ENCODE peak calls at places on chromosomes 5 and 9, in six cellular contexts. U is sigmoid colon, I is K562, M is A549, L is stomach, W is transverse colon. C is an unnamed sample.

GRCh38 chr5:35513612-35514011 is 104.1 kb upstream of the SPEF2 start:
- DNase-seq in L (no peak), U (no peak), M (no peak), I (no peak), W (no peak), C (no peak)

GRCh38 chr5:139967353-139967752 is 75.7 kb downstream of the NRG2 start:
- DNase-seq in M (no peak), L (no peak), U (no peak), I (no peak), W (no peak), C (no peak)

GRCh38 chr5:1140188-1140817 is 28.4 kb upstream of the SLC12A7 start:
- DNase-seq in L (peak; percentile 89), U (peak; percentile 88), M (peak; percentile 67), I (peak; percentile 93), W (peak; percentile 89), C (no peak)

GRCh38 chr5:765948-766631 is 18.4 kb downstream of the ZDHHC11B start:
- DNase-seq in L (no peak), I (no peak), U (no peak), W (no peak), M (no peak), C (peak; percentile 64)

GRCh38 chr5:159903134-159903533 is 13.1 kb upstream of the ADRA1B start:
- DNase-seq in M (no peak), U (no peak), I (no peak), W (no peak), L (no peak), C (no peak)

GRCh38 chr9:108743901-108744371 is 111.8 kb downstream of the ACTL7B start:
- DNase-seq in M (peak; percentile 16), I (no peak), L (no peak), U (no peak), W (no peak), C (no peak)

GRCh38 chr5:39394946-39395345 is 29.8 kb downstream of the DAB2 start:
- DNase-seq in W (no peak), I (no peak), M (no peak), L (no peak), U (no peak), C (no peak)

GRCh38 chr5:43616535-43616934 is 13.6 kb downstream of the NNT start:
- DNase-seq in I (no peak), M (no peak), W (no peak), L (no peak), U (no peak), C (no peak)

GRCh38 chr5:179836225-179837019 is 15.7 kb downstream of the SQSTM1 start:
- DNase-seq in I (no peak), U (peak; percentile 77), W (no peak), L (no peak), M (no peak), C (no peak)

GRCh38 chr9:18478517-18479361 is 4.8 kb downstream of the ADAMTSL1 start:
- DNase-seq in W (no peak), U (no peak), I (no peak), L (no peak), M (no peak), C (no peak)

GRCh38 chr9:89497181-89497963 is 541 bp downstream of the SEMA4D start:
- DNase-seq in I (peak; percentile 12), M (no peak), L (peak; percentile 52), U (no peak), W (peak; percentile 68), C (no peak)

GRCh38 chr5:61910771-61911170 is 395.2 kb upstream of the KIF2A start:
- DNase-seq in M (no peak), L (no peak), U (no peak), I (no peak), W (no peak), C (no peak)

GRCh38 chr9:104682642-104683041 is 11.7 kb upstream of the OR13D1 start:
- DNase-seq in L (no peak), W (no peak), M (peak; percentile 68), U (no peak), I (peak; percentile 16), C (no peak)

GRCh38 chr5:124683917-124684555 is 62.4 kb downstream of the ZNF608 start:
- DNase-seq in U (no peak), I (no peak), M (peak; percentile 16), W (no peak), L (no peak), C (no peak)

GRCh38 chr9:13513262-13513661 is 233.8 kb upstream of the MPDZ start:
- DNase-seq in M (no peak), L (no peak), I (no peak), W (no peak), U (no peak), C (no peak)

GRCh38 chr5:95113489-95113888 is 171.4 kb downstream of the MCTP1 start:
- DNase-seq in I (no peak), M (no peak), U (no peak), L (no peak), W (no peak), C (no peak)

GRCh38 chr5:179793470-179794139 is at the start of gene LTC4S:
- DNase-seq in U (peak; percentile 90), W (peak; percentile 65), M (no peak), L (peak; percentile 71), I (no peak), C (peak; percentile 90)

GRCh38 chr9:112380102-112380581 is at the start of gene HSDL2:
- DNase-seq in L (peak; percentile 52), I (peak; percentile 19), U (peak; percentile 82), W (peak; percentile 60), M (no peak), C (no peak)

GRCh38 chr5:153937661-153938060 is 101.0 kb downstream of the FAM114A2 start:
- DNase-seq in U (no peak), L (no peak), W (no peak), M (no peak), I (no peak), C (no peak)

GRCh38 chr5:40480392-40480791 is 199.3 kb upstream of the PTGER4 start:
- DNase-seq in U (no peak), I (no peak), M (no peak), L (no peak), W (no peak), C (no peak)

GRCh38 chr5:165057156-165057555 is 1551.7 kb downstream of the MAT2B start:
- DNase-seq in M (no peak), W (no peak), L (no peak), U (no peak), I (no peak), C (no peak)

GRCh38 chr5:142404046-142404477 is 79.2 kb upstream of the SPRY4 start:
- DNase-seq in M (no peak), I (no peak), U (no peak), W (no peak), L (no peak), C (no peak)

GRCh38 chr5:109775130-109775529 is 85.4 kb downstream of the MAN2A1 start:
- DNase-seq in M (no peak), U (no peak), W (no peak), I (no peak), L (no peak), C (no peak)

GRCh38 chr5:109784687-109785086 is 95.0 kb downstream of the MAN2A1 start:
- DNase-seq in L (no peak), U (no peak), M (no peak), W (no peak), I (no peak), C (no peak)

DNA sequence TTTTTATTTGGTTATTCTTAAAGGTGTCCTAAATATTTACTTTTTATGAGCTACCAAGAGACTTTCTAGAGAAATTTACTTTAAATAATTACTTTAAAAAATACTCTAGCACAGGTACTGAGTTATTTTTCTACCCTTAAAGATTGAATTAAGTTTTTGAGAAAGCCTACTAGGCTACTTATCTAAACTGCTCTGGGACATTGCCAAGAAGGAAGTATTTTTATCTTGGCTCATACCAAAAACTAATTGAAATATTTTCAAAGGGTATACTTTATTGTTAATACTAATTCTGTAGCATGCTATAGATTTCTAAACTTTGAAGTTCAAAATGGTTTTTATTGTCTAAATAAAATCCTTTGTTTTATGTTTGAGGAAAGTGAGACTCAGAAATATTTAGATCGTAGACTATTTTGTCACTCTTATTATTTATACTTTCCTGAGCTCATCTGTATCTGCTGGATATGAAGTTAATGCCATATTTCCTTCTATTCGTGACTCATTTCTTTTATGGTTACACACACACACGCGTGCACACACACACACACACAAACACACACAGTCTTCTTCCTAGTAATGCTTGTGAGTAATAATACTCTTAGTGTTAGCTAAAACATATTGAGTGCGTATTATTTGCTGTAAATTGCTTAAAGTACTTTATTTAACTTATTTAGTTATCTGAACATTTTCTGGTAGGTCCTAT is 89.5 kb downstream of the MAN2A1 start:
- DNase-seq in L (no peak), M (no peak), U (no peak), I (no peak), W (no peak), C (no peak)
- H3K9me3 ChIP-seq in L (no peaks in the 10 kb centered on the region), M (no peaks in the 10 kb centered on the region), U (no peaks in the 10 kb centered on the region), I (no peaks in the 10 kb centered on the region), W (no peaks in the 10 kb centered on the region), C (no peaks in the 10 kb centered on the region)

DNA sequence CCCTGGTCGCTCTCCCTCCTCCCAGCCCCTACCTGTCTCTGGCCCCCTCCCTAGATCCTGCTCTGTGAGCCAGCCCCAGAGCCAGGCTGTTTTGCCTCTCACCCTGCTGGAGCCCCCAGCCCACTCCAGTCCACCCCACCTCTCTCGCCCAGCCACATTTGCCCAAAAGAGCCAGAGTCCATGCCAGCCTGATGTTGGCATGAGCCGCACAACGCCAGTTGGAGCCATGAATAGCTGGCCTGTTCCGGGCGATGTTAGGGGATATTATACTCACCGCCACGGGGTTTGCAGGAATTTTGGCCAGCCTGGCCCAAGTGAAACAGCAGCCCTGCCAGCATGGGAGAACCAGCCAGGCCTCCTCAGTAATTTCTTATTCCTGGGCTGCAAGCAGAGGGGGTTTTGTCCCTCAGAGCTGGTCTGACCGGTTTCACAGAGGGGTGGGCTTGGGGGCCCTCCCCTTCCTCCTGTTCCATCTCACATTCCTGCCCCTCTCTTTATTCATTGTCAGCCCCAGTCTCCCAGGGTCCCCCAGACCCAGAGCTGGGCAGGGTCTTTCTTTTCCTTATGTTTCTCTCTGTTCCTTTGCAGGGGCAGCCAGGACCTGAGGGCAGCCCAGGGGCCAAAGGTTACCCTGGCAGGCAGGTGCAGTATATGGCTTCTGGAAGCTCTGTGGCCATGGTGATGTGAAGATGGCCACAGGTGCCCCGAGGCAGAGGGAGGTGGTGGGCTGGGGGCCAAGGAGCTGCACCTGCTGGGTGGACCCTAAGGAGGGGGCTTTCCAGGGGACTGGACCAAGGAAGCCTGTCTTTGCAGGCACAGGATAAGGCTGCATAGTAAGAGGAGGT is 50.1 kb downstream of the COL27A1 start:
- DNase-seq in M (no peak), I (no peak), L (no peak), U (no peak), W (no peak), C (no peak)
- H3K27ac ChIP-seq in M (no peak overlapping the region), I (no peak overlapping the region), L (no peak overlapping the region), U (no peak overlapping the region), W (no peak overlapping the region), C (no peak overlapping the region)

GRCh38 chr5:109455598-109456096 is 45.9 kb upstream of the PJA2 start:
- DNase-seq in L (no peak), U (no peak), M (peak; percentile 66), W (peak; percentile 11), I (no peak), C (no peak)
- TF ChIP-seq EP300 in L (no peak), U (peak; percentile 47), M (no peak), W (no peak), I (no peak), C (peak; percentile 49)

DNA sequence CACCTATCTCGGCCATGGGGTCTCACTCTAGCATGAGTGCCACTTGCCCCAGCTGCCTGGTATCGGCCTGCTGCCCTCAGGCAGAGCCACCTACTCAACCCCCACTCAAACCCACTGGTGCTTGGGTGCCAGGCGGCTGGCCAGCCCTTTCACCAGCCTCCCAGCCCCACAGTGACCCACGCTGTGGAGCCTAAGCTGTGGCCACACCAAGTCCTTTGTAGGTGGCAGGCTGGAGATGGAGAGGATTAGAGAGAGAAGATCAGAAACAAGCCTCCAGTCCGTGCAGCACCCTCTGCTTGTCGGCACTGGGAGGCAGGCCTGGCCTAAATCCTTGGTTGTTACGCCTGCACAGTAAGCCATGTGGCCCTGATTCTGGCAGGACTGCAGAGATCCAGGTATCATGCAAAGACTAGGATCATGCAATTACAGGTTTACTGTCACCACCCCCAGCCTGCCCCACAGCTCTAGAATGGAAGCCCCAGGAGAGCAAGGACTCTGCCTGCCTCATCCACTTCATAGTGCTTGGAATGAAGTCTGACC is 171.7 kb downstream of the COL23A1 start:
- DNase-seq in I (no peak), L (no peak), M (no peak), U (peak; percentile 42), W (no peak), C (peak; percentile 52)
- H3K9me3 ChIP-seq in I (no peaks in the 10 kb centered on the region), L (no peaks in the 10 kb centered on the region), M (no peaks in the 10 kb centered on the region), U (no peaks in the 10 kb centered on the region), W (no peaks in the 10 kb centered on the region), C (no peaks in the 10 kb centered on the region)